ENCODE peak calls at places on chromosome X, in nine cellular contexts. J is fibroblast of lung; D is CD4-positive, alpha-beta T cell; U is left ventricle myocardium inferior; Y is cardiac muscle cell; B is NT2/D1; H is naive thymus-derived CD4-positive, alpha-beta T cell; N is lower lobe of right lung; X is A673. T is an unnamed sample.

GRCh38 chrX:37454537-37455285 is 105.5 kb downstream of the PRRG1 start:
- DNase-seq in J (peak; percentile 76), D (no peak), U (no peak), Y (peak; percentile 37), B (no peak), H (no peak), N (no peak), X (no peak), T (no peak)

GRCh38 chrX:134737061-134737460 is 78.8 kb upstream of the PLAC1 start:
- DNase-seq in J (no peak), D (no peak), U (no peak), Y (peak; percentile 16), B (no peak), H (no peak), N (no peak), X (no peak), T (no peak)

GRCh38 chrX:16528620-16529019 is 121.3 kb upstream of the S100G start:
- DNase-seq in J (no peak), D (peak; percentile 24), U (no peak), Y (no peak), B (no peak), H (peak; percentile 76), N (no peak), X (no peak), T (no peak)

GRCh38 chrX:24561121-24561520 is 86.0 kb downstream of the PCYT1B start:
- DNase-seq in J (no peak), D (no peak), U (no peak), Y (peak; percentile 19), B (no peak), H (no peak), N (no peak), X (peak; percentile 44), T (no peak)

GRCh38 chrX:148416142-148416541 is 84.3 kb upstream of the AFF2 start:
- DNase-seq in J (no peak), D (no peak), U (no peak), Y (no peak), B (no peak), H (no peak), N (no peak), X (no peak), T (no peak)

GRCh38 chrX:22060451-22060940 is 28.4 kb downstream of the PHEX start:
- DNase-seq in J (peak; percentile 42), D (no peak), U (no peak), Y (peak; percentile 43), B (no peak), H (no peak), N (no peak), X (no peak), T (no peak)

GRCh38 chrX:37380920-37381319 is 31.8 kb downstream of the PRRG1 start:
- DNase-seq in J (peak; percentile 85), D (no peak), U (no peak), Y (peak; percentile 69), B (no peak), H (no peak), N (no peak), X (no peak), T (no peak)

GRCh38 chrX:64334467-64334866 is 60.8 kb downstream of the MTMR8 start:
- DNase-seq in J (no peak), D (no peak), U (no peak), Y (no peak), B (no peak), H (no peak), N (no peak), X (no peak), T (no peak)

GRCh38 chrX:108072746-108073145 is 18.6 kb downstream of the PSMD10 start:
- DNase-seq in J (peak; percentile 86), D (no peak), U (no peak), Y (no peak), B (no peak), H (no peak), N (no peak), X (no peak), T (no peak)

GRCh38 chrX:38891641-38892413 is 90.6 kb downstream of the MID1IP1 start:
- DNase-seq in J (peak; percentile 51), D (no peak), U (no peak), Y (no peak), B (no peak), H (peak; percentile 3), N (no peak), X (no peak), T (no peak)

GRCh38 chrX:3299626-3300025 is 46.8 kb downstream of the MXRA5 start:
- DNase-seq in J (peak; percentile 8), D (no peak), U (no peak), Y (peak; percentile 16), B (no peak), H (no peak), N (no peak), X (no peak), T (no peak)

GRCh38 chrX:145816607-145817298 is 876 bp upstream of the SLITRK2 start:
- DNase-seq in J (no peak), D (no peak), U (no peak), Y (no peak), B (no peak), H (no peak), N (no peak), X (no peak), T (no peak)

GRCh38 chrX:9133426-9133825 is 99.5 kb upstream of the FAM9B start:
- DNase-seq in J (peak; percentile 73), D (no peak), U (no peak), Y (peak; percentile 23), B (no peak), H (no peak), N (no peak), X (no peak), T (no peak)

GRCh38 chrX:126719208-126719607 is 100.3 kb upstream of the PRR32 start:
- DNase-seq in J (no peak), D (no peak), U (no peak), Y (no peak), B (no peak), H (no peak), N (no peak), X (no peak), T (no peak)

GRCh38 chrX:118627084-118627758 is 100.2 kb upstream of the IL13RA1 start:
- DNase-seq in J (peak; percentile 2), D (no peak), U (no peak), Y (no peak), B (no peak), H (no peak), N (no peak), X (peak; percentile 7), T (no peak)

GRCh38 chrX:30302957-30303356 is 6.2 kb downstream of the NR0B1 start:
- DNase-seq in J (no peak), D (no peak), U (peak; percentile 17), Y (peak; percentile 6), B (no peak), H (no peak), N (no peak), X (peak; percentile 79), T (no peak)

GRCh38 chrX:40313269-40313668 is 215.5 kb upstream of the BCOR start:
- DNase-seq in J (no peak), D (no peak), U (no peak), Y (no peak), B (no peak), H (no peak), N (no peak), X (no peak), T (no peak)
- H3K9me3 ChIP-seq in J (no peaks in the 10 kb centered on the region), D (peaks cover 7% of the 10 kb centered on the region), U (no peaks in the 10 kb centered on the region), Y (no peaks in the 10 kb centered on the region), B (no peaks in the 10 kb centered on the region), H (no peaks in the 10 kb centered on the region), N (no peaks in the 10 kb centered on the region), X (no peaks in the 10 kb centered on the region), T (no peaks in the 10 kb centered on the region)

GRCh38 chrX:100817340-100817739 is 2.9 kb upstream of the CSTF2 start:
- DNase-seq in J (no peak), D (no peak), U (no peak), Y (no peak), B (no peak), H (no peak), N (no peak), X (no peak), T (no peak)

GRCh38 chrX:100819837-100820666 is at the start of gene CSTF2:
- DNase-seq in J (peak; percentile 84), D (peak; percentile 70), U (peak; percentile 79), Y (peak; percentile 87), B (peak; percentile 82), H (peak; percentile 87), N (peak; percentile 91), X (peak; percentile 90), T (peak; percentile 58)

GRCh38 chrX:100819534-100819836 is 706 bp upstream of the CSTF2 start:
- DNase-seq in J (no peak), D (no peak), U (peak; percentile 12), Y (no peak), B (no peak), H (no peak), N (no peak), X (no peak), T (no peak)
- H3K9me3 ChIP-seq in J (no peaks in the 10 kb centered on the region), D (no peaks in the 10 kb centered on the region), U (no peaks in the 10 kb centered on the region), Y (no peaks in the 10 kb centered on the region), B (no peaks in the 10 kb centered on the region), H (no peaks in the 10 kb centered on the region), N (no peaks in the 10 kb centered on the region), X (no peaks in the 10 kb centered on the region), T (no peaks in the 10 kb centered on the region)

DNA sequence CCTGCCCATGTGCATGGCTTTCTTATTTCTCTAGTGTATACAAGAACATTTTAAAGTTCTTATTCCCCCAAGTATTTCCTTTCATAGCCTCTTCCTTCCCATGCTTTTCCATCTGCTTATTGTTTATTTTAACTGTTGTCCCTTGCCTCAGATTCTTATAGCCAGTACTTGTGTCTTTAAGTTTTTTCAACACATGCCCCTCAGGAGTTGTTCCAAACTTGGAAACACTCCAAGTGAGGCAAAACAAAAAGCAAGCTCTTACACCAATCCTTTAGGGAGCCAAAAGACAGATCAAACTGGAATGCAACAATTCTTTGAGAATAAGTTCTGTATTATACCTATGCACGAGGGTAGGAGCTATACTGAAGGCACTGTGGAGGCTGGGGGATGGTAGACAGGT is 222.0 kb upstream of the STK26 start:
- DNase-seq in J (no peak), D (no peak), U (no peak), Y (peak; percentile 4), B (no peak), H (no peak), N (no peak), X (no peak), T (no peak)
- H3K9me3 ChIP-seq in J (no peaks in the 10 kb centered on the region), D (no peaks in the 10 kb centered on the region), U (no peaks in the 10 kb centered on the region), Y (no peaks in the 10 kb centered on the region), B (no peaks in the 10 kb centered on the region), H (no peaks in the 10 kb centered on the region), N (no peaks in the 10 kb centered on the region), X (no peaks in the 10 kb centered on the region), T (no peaks in the 10 kb centered on the region)

GRCh38 chrX:13144927-13145659 is 100.7 kb upstream of the FAM9C start:
- DNase-seq in J (peak; percentile 30), D (no peak), U (no peak), Y (no peak), B (no peak), H (no peak), N (no peak), X (no peak), T (no peak)

GRCh38 chrX:13147147-13147546 is 102.7 kb upstream of the FAM9C start:
- DNase-seq in J (no peak), D (no peak), U (no peak), Y (no peak), B (no peak), H (no peak), N (no peak), X (no peak), T (no peak)

GRCh38 chrX:13140007-13140406 is 95.6 kb upstream of the FAM9C start:
- DNase-seq in J (no peak), D (no peak), U (no peak), Y (no peak), B (no peak), H (no peak), N (no peak), X (no peak), T (no peak)

GRCh38 chrX:13147758-13148157 is 103.3 kb upstream of the FAM9C start:
- DNase-seq in J (no peak), D (no peak), U (no peak), Y (no peak), B (no peak), H (no peak), N (no peak), X (no peak), T (no peak)

GRCh38 chrX:13142891-13143290 is 98.5 kb upstream of the FAM9C start:
- DNase-seq in J (no peak), D (no peak), U (no peak), Y (no peak), B (no peak), H (no peak), N (no peak), X (no peak), T (no peak)
- H3K9me3 ChIP-seq in J (no peaks in the 10 kb centered on the region), D (peaks cover 5% of the 10 kb centered on the region), U (no peaks in the 10 kb centered on the region), Y (no peaks in the 10 kb centered on the region), B (peaks cover 45% of the 10 kb centered on the region), H (no peaks in the 10 kb centered on the region), N (no peaks in the 10 kb centered on the region), X (no peaks in the 10 kb centered on the region), T (no peaks in the 10 kb centered on the region)